ENCODE peak calls at places on chromosome 16, in six cellular contexts. E is CD8-positive, alpha-beta memory T cell; N is uterus; Z is CD8-positive, alpha-beta T cell; C is neuronal stem cell; T is IMR-90. K is an unnamed sample.

GRCh38 chr16:719815-720506 is 985 bp upstream of the ANTKMT start:
- DNase-seq in Z (no peak), C (no peak), E (peak), T (no peak), N (no peak), K (no peak)

GRCh38 chr16:1454561-1454960 is 10.2 kb upstream of the CCDC154 start:
- DNase-seq in C (no peak), E (no peak), T (no peak), Z (no peak), N (no peak), K (no peak)

GRCh38 chr16:81826523-81826922 is 47.4 kb downstream of the PLCG2 start:
- DNase-seq in Z (no peak), T (no peak), C (no peak), E (no peak), N (no peak), K (no peak)

GRCh38 chr16:23941963-23942564 is 106.3 kb downstream of the PRKCB start:
- DNase-seq in C (no peak), T (no peak), N (no peak), E (no peak), Z (no peak), K (no peak)

GRCh38 chr16:1078579-1079021 is 6.1 kb downstream of the SSTR5 start:
- DNase-seq in Z (no peak), C (no peak), E (no peak), N (no peak), T (peak), K (peak)

GRCh38 chr16:68190745-68191510 is 45.0 kb downstream of the ESRP2 start:
- DNase-seq in E (no peak), C (no peak), Z (no peak), N (no peak), T (peak), K (no peak)

GRCh38 chr16:65235339-65236177 is 113.7 kb upstream of the CDH11 start:
- DNase-seq in N (no peak), C (no peak), Z (no peak), T (no peak), E (no peak), K (no peak)

GRCh38 chr16:23962001-23962400 is 126.2 kb downstream of the PRKCB start:
- DNase-seq in E (no peak), Z (no peak), N (no peak), C (no peak), T (no peak), K (no peak)

GRCh38 chr16:56019274-56019673 is 144.1 kb upstream of the CES5A start:
- DNase-seq in T (no peak), C (no peak), E (no peak), Z (no peak), N (no peak), K (no peak)

GRCh38 chr16:83113317-83113716 is 486.5 kb downstream of the CDH13 start:
- DNase-seq in N (no peak), T (peak), C (peak), E (no peak), Z (no peak), K (no peak)

GRCh38 chr16:58940609-58941008 is 206.5 kb upstream of the GOT2 start:
- DNase-seq in Z (no peak), N (no peak), E (no peak), T (no peak), C (no peak), K (no peak)

GRCh38 chr16:4981473-4981872 is 23.3 kb downstream of the SEC14L5 start:
- DNase-seq in N (no peak), E (no peak), C (no peak), Z (no peak), T (no peak), K (no peak)

GRCh38 chr16:11323551-11324336 is 21.5 kb upstream of the RMI2 start:
- DNase-seq in T (no peak), Z (no peak), N (no peak), C (no peak), E (no peak), K (no peak)
- H3K27ac ChIP-seq in T (no peak), Z (no peak), N (no peak), C (no peak), E (no peak), K (no peak)

GRCh38 chr16:49859139-49859947 is 3.4 kb upstream of the ZNF423 start:
- DNase-seq in Z (no peak), T (no peak), E (no peak), N (peak), C (no peak), K (no peak)

GRCh38 chr16:49857423-49858181 is 1.7 kb upstream of the ZNF423 start:
- DNase-seq in Z (no peak), E (peak), C (peak), T (peak), N (peak), K (no peak)

GRCh38 chr16:49860593-49860992 is 4.7 kb upstream of the ZNF423 start:
- DNase-seq in Z (no peak), E (no peak), T (no peak), N (no peak), C (no peak), K (no peak)

GRCh38 chr16:49856741-49857330 is 924 bp upstream of the ZNF423 start:
- DNase-seq in Z (no peak), T (peak), N (peak), E (no peak), C (peak), K (peak)

DNA sequence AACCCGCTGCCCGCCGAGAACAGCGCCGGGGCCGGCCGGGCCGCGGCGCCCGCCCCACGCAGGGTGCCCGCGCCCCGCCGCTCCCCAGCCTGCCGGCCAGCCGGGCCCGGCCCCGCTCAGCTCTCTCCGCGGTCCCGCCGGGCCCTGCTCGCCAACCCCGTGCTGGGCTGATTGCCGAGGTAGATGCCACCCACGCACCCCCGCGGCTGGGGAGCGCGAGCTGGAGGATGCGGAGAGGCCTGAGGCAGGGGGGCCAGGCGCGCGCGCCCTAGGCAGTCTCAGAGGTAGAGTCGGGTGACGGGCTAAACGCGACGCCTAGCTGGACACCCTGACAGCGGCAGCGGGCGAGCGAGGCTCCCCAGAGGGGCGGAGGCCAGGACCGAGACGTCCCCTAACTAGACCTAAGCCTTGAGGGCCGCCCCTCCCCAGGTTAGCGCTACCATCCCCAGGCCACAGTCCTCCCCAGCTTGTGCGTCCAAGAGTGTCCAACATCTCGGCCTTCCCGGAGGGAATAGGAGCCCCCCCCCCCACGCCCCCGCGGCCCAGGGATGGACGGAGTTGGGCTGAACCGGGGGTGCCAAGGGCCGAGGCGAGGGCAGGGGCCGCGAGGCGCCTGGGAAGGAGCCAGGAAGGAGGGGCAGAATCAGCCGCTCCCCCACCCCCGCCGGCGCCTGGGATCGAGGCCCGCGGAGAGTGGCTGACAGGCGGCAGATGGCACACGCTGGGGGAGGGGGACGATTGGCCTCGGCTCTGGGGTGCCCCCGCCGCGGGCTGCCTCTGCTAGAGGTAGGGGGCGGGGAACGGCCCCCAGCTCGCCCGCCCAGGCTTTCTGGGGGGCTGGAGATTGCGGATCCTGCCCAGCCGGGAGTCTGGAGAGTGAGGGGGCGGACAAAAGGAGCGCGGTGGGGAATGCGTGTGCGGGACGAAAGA is 2.6 kb upstream of the ZNF423 start:
- DNase-seq in T (no peak), Z (no peak), N (peak), C (peak), E (no peak), K (no peak)
- H3K27ac ChIP-seq in T (no peak), Z (no peak), N (peak), C (no peak), E (no peak), K (peak)

GRCh38 chr16:67098599-67098998 is 11.1 kb upstream of the PHAF1 start:
- DNase-seq in C (no peak), T (no peak), Z (no peak), N (no peak), E (no peak), K (no peak)
- H3K27ac ChIP-seq in C (no peak), T (no peak), Z (no peak), N (no peak), E (no peak), K (no peak)

DNA sequence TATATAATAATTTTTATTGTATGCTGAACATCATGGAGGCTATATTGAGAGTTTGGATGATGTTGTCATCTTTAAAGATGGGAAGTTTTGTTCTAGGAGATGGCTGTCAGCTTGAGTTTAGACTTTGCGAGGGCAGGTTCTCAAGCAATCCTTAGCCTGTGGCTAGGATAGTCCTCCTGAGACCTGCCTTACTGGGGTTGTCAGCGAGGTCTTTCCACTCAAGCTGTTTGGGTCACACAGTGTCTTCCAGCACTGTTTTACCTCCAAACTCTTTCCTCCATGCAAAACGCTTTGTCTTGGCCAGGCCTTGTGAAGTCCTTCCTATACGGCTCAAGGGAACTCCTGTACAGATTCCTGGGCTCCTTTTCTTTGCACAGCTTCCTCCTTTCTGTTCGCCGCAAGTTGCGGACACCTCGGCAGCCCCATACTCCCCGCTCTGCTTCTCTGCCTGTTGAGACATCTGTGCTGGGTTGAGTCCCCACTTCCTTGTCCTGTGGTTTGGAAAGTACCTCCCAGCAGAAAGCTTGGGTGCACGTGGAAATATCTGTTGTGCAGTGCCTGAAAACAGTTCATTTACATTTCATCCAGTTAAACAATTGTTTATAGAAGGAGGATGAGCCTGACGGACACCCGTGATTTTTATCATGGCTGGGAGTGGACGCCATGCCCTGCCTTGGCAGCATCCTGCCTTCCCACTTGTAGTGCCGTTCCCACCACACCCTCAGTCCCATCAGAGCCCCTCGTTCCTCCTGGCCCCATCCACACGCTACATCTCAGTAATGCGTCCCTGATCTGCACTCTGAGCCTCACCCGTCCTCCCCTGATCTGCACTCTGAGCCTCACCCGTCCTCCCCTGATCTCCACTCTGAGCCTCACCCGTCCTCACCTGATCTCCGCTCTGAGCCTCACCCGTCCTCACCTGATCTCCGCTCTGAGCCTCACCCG is 55.0 kb upstream of the CBFA2T3 start:
- DNase-seq in T (no peak), C (no peak), Z (peak), N (no peak), E (peak), K (no peak)
- H3K27ac ChIP-seq in T (no peak), C (no peak), Z (no peak), N (no peak), E (no peak), K (no peak)